ENCODE peak calls at places on chromosomes 13 and 19, in seven cellular contexts. One of them, this sample, is unnamed.

GRCh38 chr13:114120486-114121430 is 11.7 kb downstream of the RASA3 start:
- DNase-seq in NCI-H2171 treated with DMSO at 0.1 percent for 48 hours: no peak
- DNase-seq in BJ: no peak
- DNase-seq in frontal cortex: no peak
- DNase-seq in mucosa of descending colon: no peak
- DNase-seq in H7: no peak
- DNase-seq in WERI-Rb-1: peak
- DNase-seq in this sample: no peak

GRCh38 chr13:21676611-21677021 is 5.7 kb downstream of the FGF9 start:
- DNase-seq in NCI-H2171 treated with DMSO at 0.1 percent for 48 hours: no peak
- DNase-seq in BJ: no peak
- DNase-seq in frontal cortex: no peak
- DNase-seq in mucosa of descending colon: peak
- DNase-seq in H7: peak
- DNase-seq in WERI-Rb-1: no peak
- DNase-seq in this sample: no peak

GRCh38 chr19:48473161-48473966 is 4.2 kb downstream of the CYTH2 start:
- DNase-seq in NCI-H2171 treated with DMSO at 0.1 percent for 48 hours: no peak
- DNase-seq in BJ: no peak
- DNase-seq in frontal cortex: no peak
- DNase-seq in mucosa of descending colon: no peak
- DNase-seq in H7: no peak
- DNase-seq in WERI-Rb-1: no peak
- DNase-seq in this sample: no peak

GRCh38 chr13:110291286-110291685 is 15.7 kb downstream of the COL4A1 start:
- DNase-seq in NCI-H2171 treated with DMSO at 0.1 percent for 48 hours: no peak
- DNase-seq in BJ: no peak
- DNase-seq in frontal cortex: no peak
- DNase-seq in mucosa of descending colon: no peak
- DNase-seq in H7: no peak
- DNase-seq in WERI-Rb-1: no peak
- DNase-seq in this sample: no peak

GRCh38 chr19:46515879-46516350 is 20.2 kb upstream of the PNMA8B start:
- DNase-seq in NCI-H2171 treated with DMSO at 0.1 percent for 48 hours: peak
- DNase-seq in BJ: no peak
- DNase-seq in frontal cortex: no peak
- DNase-seq in mucosa of descending colon: no peak
- DNase-seq in H7: peak
- DNase-seq in WERI-Rb-1: no peak
- DNase-seq in this sample: no peak

GRCh38 chr19:3344608-3345598 is 21.5 kb upstream of the NFIC start:
- DNase-seq in NCI-H2171 treated with DMSO at 0.1 percent for 48 hours: no peak
- DNase-seq in BJ: no peak
- DNase-seq in frontal cortex: no peak
- DNase-seq in mucosa of descending colon: no peak
- DNase-seq in H7: peak
- DNase-seq in WERI-Rb-1: no peak
- DNase-seq in this sample: no peak

GRCh38 chr19:49421039-49421877 is 2.0 kb downstream of the PTH2 start:
- DNase-seq in NCI-H2171 treated with DMSO at 0.1 percent for 48 hours: no peak
- DNase-seq in BJ: no peak
- DNase-seq in frontal cortex: peak
- DNase-seq in mucosa of descending colon: peak
- DNase-seq in H7: peak
- DNase-seq in WERI-Rb-1: no peak
- DNase-seq in this sample: no peak

GRCh38 chr13:98022210-98022609 is 68.7 kb downstream of the IPO5 start:
- DNase-seq in NCI-H2171 treated with DMSO at 0.1 percent for 48 hours: no peak
- DNase-seq in BJ: peak
- DNase-seq in frontal cortex: no peak
- DNase-seq in mucosa of descending colon: no peak
- DNase-seq in H7: no peak
- DNase-seq in WERI-Rb-1: no peak
- DNase-seq in this sample: no peak

GRCh38 chr13:78714717-78715116 is 55.8 kb upstream of the OBI1 start:
- DNase-seq in NCI-H2171 treated with DMSO at 0.1 percent for 48 hours: no peak
- DNase-seq in BJ: no peak
- DNase-seq in frontal cortex: no peak
- DNase-seq in mucosa of descending colon: no peak
- DNase-seq in H7: no peak
- DNase-seq in WERI-Rb-1: no peak
- DNase-seq in this sample: no peak

GRCh38 chr13:36088001-36088400 is 43.2 kb downstream of the DCLK1 start:
- DNase-seq in NCI-H2171 treated with DMSO at 0.1 percent for 48 hours: no peak
- DNase-seq in BJ: no peak
- DNase-seq in frontal cortex: no peak
- DNase-seq in mucosa of descending colon: no peak
- DNase-seq in H7: no peak
- DNase-seq in WERI-Rb-1: no peak
- DNase-seq in this sample: no peak

GRCh38 chr19:49417090-49417489 is 6.2 kb downstream of the PTH2 start:
- DNase-seq in NCI-H2171 treated with DMSO at 0.1 percent for 48 hours: no peak
- DNase-seq in BJ: no peak
- DNase-seq in frontal cortex: peak
- DNase-seq in mucosa of descending colon: no peak
- DNase-seq in H7: peak
- DNase-seq in WERI-Rb-1: peak
- DNase-seq in this sample: no peak

GRCh38 chr13:113815151-113816058 is 48.5 kb downstream of the GAS6 start:
- DNase-seq in NCI-H2171 treated with DMSO at 0.1 percent for 48 hours: no peak
- DNase-seq in BJ: no peak
- DNase-seq in frontal cortex: no peak
- DNase-seq in mucosa of descending colon: no peak
- DNase-seq in H7: no peak
- DNase-seq in WERI-Rb-1: no peak
- DNase-seq in this sample: no peak

GRCh38 chr19:58560007-58560887 is 1.8 kb upstream of the UBE2M start:
- DNase-seq in NCI-H2171 treated with DMSO at 0.1 percent for 48 hours: no peak
- DNase-seq in BJ: no peak
- DNase-seq in frontal cortex: no peak
- DNase-seq in mucosa of descending colon: no peak
- DNase-seq in H7: no peak
- DNase-seq in WERI-Rb-1: no peak
- DNase-seq in this sample: no peak

GRCh38 chr19:18422530-18423191 is 3.5 kb downstream of the SSBP4 start:
- DNase-seq in NCI-H2171 treated with DMSO at 0.1 percent for 48 hours: no peak
- DNase-seq in BJ: no peak
- DNase-seq in frontal cortex: no peak
- DNase-seq in mucosa of descending colon: peak
- DNase-seq in H7: no peak
- DNase-seq in WERI-Rb-1: no peak
- DNase-seq in this sample: no peak

GRCh38 chr19:42362342-42362741 is 27.8 kb downstream of the CNFN start:
- DNase-seq in NCI-H2171 treated with DMSO at 0.1 percent for 48 hours: no peak
- DNase-seq in BJ: no peak
- DNase-seq in frontal cortex: no peak
- DNase-seq in mucosa of descending colon: no peak
- DNase-seq in H7: peak
- DNase-seq in WERI-Rb-1: no peak
- DNase-seq in this sample: no peak

GRCh38 chr13:75365724-75366173 is 116.2 kb downstream of the TBC1D4 start:
- DNase-seq in NCI-H2171 treated with DMSO at 0.1 percent for 48 hours: no peak
- DNase-seq in BJ: peak
- DNase-seq in frontal cortex: no peak
- DNase-seq in mucosa of descending colon: no peak
- DNase-seq in H7: no peak
- DNase-seq in WERI-Rb-1: no peak
- DNase-seq in this sample: no peak

GRCh38 chr19:35279985-35280821 is 2.1 kb upstream of the HAMP start:
- DNase-seq in NCI-H2171 treated with DMSO at 0.1 percent for 48 hours: peak
- DNase-seq in BJ: no peak
- DNase-seq in frontal cortex: no peak
- DNase-seq in mucosa of descending colon: no peak
- DNase-seq in H7: peak
- DNase-seq in WERI-Rb-1: peak
- DNase-seq in this sample: no peak

GRCh38 chr19:40954573-40954972 is 36.5 kb upstream of the CYP2B6 start:
- DNase-seq in NCI-H2171 treated with DMSO at 0.1 percent for 48 hours: no peak
- DNase-seq in BJ: no peak
- DNase-seq in frontal cortex: no peak
- DNase-seq in mucosa of descending colon: no peak
- DNase-seq in H7: no peak
- DNase-seq in WERI-Rb-1: no peak
- DNase-seq in this sample: no peak

GRCh38 chr19:21786931-21787330 is 19.6 kb upstream of the ZNF100 start:
- DNase-seq in NCI-H2171 treated with DMSO at 0.1 percent for 48 hours: no peak
- DNase-seq in BJ: no peak
- DNase-seq in frontal cortex: no peak
- DNase-seq in mucosa of descending colon: no peak
- DNase-seq in H7: no peak
- DNase-seq in WERI-Rb-1: no peak
- DNase-seq in this sample: no peak

GRCh38 chr19:46299004-46299509 is 2.2 kb downstream of the HIF3A start:
- DNase-seq in NCI-H2171 treated with DMSO at 0.1 percent for 48 hours: peak
- DNase-seq in BJ: peak
- DNase-seq in frontal cortex: peak
- DNase-seq in mucosa of descending colon: peak
- DNase-seq in H7: peak
- DNase-seq in WERI-Rb-1: no peak
- DNase-seq in this sample: no peak

GRCh38 chr19:13579388-13580060 is 73.2 kb upstream of the CACNA1A start:
- DNase-seq in NCI-H2171 treated with DMSO at 0.1 percent for 48 hours: no peak
- DNase-seq in BJ: peak
- DNase-seq in frontal cortex: no peak
- DNase-seq in mucosa of descending colon: no peak
- DNase-seq in H7: no peak
- DNase-seq in WERI-Rb-1: no peak
- DNase-seq in this sample: no peak

GRCh38 chr13:37448072-37448471 is 150.5 kb downstream of the POSTN start:
- DNase-seq in NCI-H2171 treated with DMSO at 0.1 percent for 48 hours: no peak
- DNase-seq in BJ: no peak
- DNase-seq in frontal cortex: no peak
- DNase-seq in mucosa of descending colon: no peak
- DNase-seq in H7: no peak
- DNase-seq in WERI-Rb-1: no peak
- DNase-seq in this sample: no peak

GRCh38 chr13:31699650-31700049 is 39.7 kb upstream of the RXFP2 start:
- DNase-seq in NCI-H2171 treated with DMSO at 0.1 percent for 48 hours: no peak
- DNase-seq in BJ: no peak
- DNase-seq in frontal cortex: no peak
- DNase-seq in mucosa of descending colon: no peak
- DNase-seq in H7: peak
- DNase-seq in WERI-Rb-1: peak
- DNase-seq in this sample: no peak

GRCh38 chr19:13621413-13621812 is 115.1 kb upstream of the CACNA1A start:
- DNase-seq in NCI-H2171 treated with DMSO at 0.1 percent for 48 hours: no peak
- DNase-seq in BJ: peak
- DNase-seq in frontal cortex: no peak
- DNase-seq in mucosa of descending colon: no peak
- DNase-seq in H7: peak
- DNase-seq in WERI-Rb-1: no peak
- DNase-seq in this sample: no peak

GRCh38 chr19:8569066-8569761 is 8.0 kb downstream of the MYO1F start:
- DNase-seq in NCI-H2171 treated with DMSO at 0.1 percent for 48 hours: no peak
- DNase-seq in BJ: peak
- DNase-seq in frontal cortex: no peak
- DNase-seq in mucosa of descending colon: no peak
- DNase-seq in H7: no peak
- DNase-seq in WERI-Rb-1: no peak
- DNase-seq in this sample: no peak

GRCh38 chr13:44573790-44574465 is 2.2 kb downstream of the TSC22D1 start:
- DNase-seq in NCI-H2171 treated with DMSO at 0.1 percent for 48 hours: no peak
- DNase-seq in BJ: no peak
- DNase-seq in frontal cortex: no peak
- DNase-seq in mucosa of descending colon: no peak
- DNase-seq in H7: peak
- DNase-seq in WERI-Rb-1: no peak
- DNase-seq in this sample: no peak

GRCh38 chr13:71759506-71760225 is 107.3 kb downstream of the DACH1 start:
- DNase-seq in NCI-H2171 treated with DMSO at 0.1 percent for 48 hours: no peak
- DNase-seq in BJ: no peak
- DNase-seq in frontal cortex: no peak
- DNase-seq in mucosa of descending colon: no peak
- DNase-seq in H7: peak
- DNase-seq in WERI-Rb-1: no peak
- DNase-seq in this sample: no peak

GRCh38 chr19:28542394-28543243 is 670.3 kb downstream of the UQCRFS1 start:
- DNase-seq in NCI-H2171 treated with DMSO at 0.1 percent for 48 hours: no peak
- DNase-seq in BJ: no peak
- DNase-seq in frontal cortex: no peak
- DNase-seq in mucosa of descending colon: no peak
- DNase-seq in H7: no peak
- DNase-seq in WERI-Rb-1: no peak
- DNase-seq in this sample: no peak

GRCh38 chr19:1516395-1516753 is 3.6 kb upstream of the ADAMTSL5 start:
- DNase-seq in NCI-H2171 treated with DMSO at 0.1 percent for 48 hours: no peak
- DNase-seq in BJ: no peak
- DNase-seq in frontal cortex: no peak
- DNase-seq in mucosa of descending colon: no peak
- DNase-seq in H7: no peak
- DNase-seq in WERI-Rb-1: no peak
- DNase-seq in this sample: no peak

GRCh38 chr13:99197257-99197651 is 3.4 kb upstream of the UBAC2 start:
- DNase-seq in NCI-H2171 treated with DMSO at 0.1 percent for 48 hours: peak
- DNase-seq in BJ: no peak
- DNase-seq in frontal cortex: no peak
- DNase-seq in mucosa of descending colon: peak
- DNase-seq in H7: no peak
- DNase-seq in WERI-Rb-1: no peak
- DNase-seq in this sample: no peak

GRCh38 chr13:32259116-32259515 is 56.0 kb downstream of the ZAR1L start:
- DNase-seq in NCI-H2171 treated with DMSO at 0.1 percent for 48 hours: no peak
- DNase-seq in BJ: no peak
- DNase-seq in frontal cortex: no peak
- DNase-seq in mucosa of descending colon: no peak
- DNase-seq in H7: peak
- DNase-seq in WERI-Rb-1: no peak
- DNase-seq in this sample: no peak

GRCh38 chr13:113930711-113931637 is 42.9 kb downstream of the C13orf46 start:
- DNase-seq in NCI-H2171 treated with DMSO at 0.1 percent for 48 hours: no peak
- DNase-seq in BJ: no peak
- DNase-seq in frontal cortex: no peak
- DNase-seq in mucosa of descending colon: no peak
- DNase-seq in H7: peak
- DNase-seq in WERI-Rb-1: peak
- DNase-seq in this sample: no peak

GRCh38 chr13:89457977-89458376 is 1786.8 kb downstream of the SLITRK5 start:
- DNase-seq in NCI-H2171 treated with DMSO at 0.1 percent for 48 hours: no peak
- DNase-seq in BJ: no peak
- DNase-seq in frontal cortex: no peak
- DNase-seq in mucosa of descending colon: no peak
- DNase-seq in H7: no peak
- DNase-seq in WERI-Rb-1: no peak
- DNase-seq in this sample: no peak

GRCh38 chr19:10936661-10937084 is 8.1 kb downstream of the TIMM29 start:
- DNase-seq in NCI-H2171 treated with DMSO at 0.1 percent for 48 hours: peak
- DNase-seq in BJ: peak
- DNase-seq in frontal cortex: no peak
- DNase-seq in mucosa of descending colon: no peak
- DNase-seq in H7: peak
- DNase-seq in WERI-Rb-1: peak
- DNase-seq in this sample: no peak